ENCODE peak calls at places on chromosomes 2 and 18, in eight cellular contexts. Z, E, C, K, J, H, U and B are unnamed samples.
A peak's percentile ranks its signal among the peaks of the same experiment; 100 is the strongest.

GRCh38 chr2:229348135-229348534 is 77.0 kb upstream of the PID1 start:
- DNase-seq in C (no peak), H (no peak), J (no peak), U (no peak), Z (no peak), E (peak; percentile 7), K (no peak), B (no peak)

GRCh38 chr2:226115102-226115831 is 684.4 kb downstream of the IRS1 start:
- DNase-seq in H (no peak), J (peak; percentile 94), E (peak; percentile 92), K (no peak), C (peak; percentile 51), U (no peak), Z (peak; percentile 99), B (peak; percentile 92)

GRCh38 chr2:220434365-220434764 is 806.9 kb downstream of the SLC4A3 start:
- DNase-seq in Z (no peak), K (no peak), H (no peak), J (no peak), C (no peak), E (peak; percentile 27), U (no peak), B (no peak)

GRCh38 chr2:126981476-126981875 is 82.8 kb downstream of the TEX51 start:
- DNase-seq in H (no peak), K (no peak), Z (no peak), U (no peak), J (peak; percentile 41), E (no peak), C (no peak), B (no peak)

GRCh38 chr18:78857252-78858150 is 122.1 kb upstream of the SALL3 start:
- DNase-seq in C (no peak), H (no peak), K (no peak), Z (no peak), E (no peak), J (no peak), U (no peak), B (no peak)

GRCh38 chr2:61493523-61493942 is 22.6 kb upstream of the USP34 start:
- DNase-seq in J (no peak), Z (no peak), U (no peak), C (peak; percentile 28), H (no peak), K (no peak), E (no peak), B (no peak)

GRCh38 chr2:85277416-85278158 is 50.2 kb downstream of the TGOLN2 start:
- DNase-seq in U (no peak), K (no peak), J (no peak), E (no peak), C (peak; percentile 49), Z (no peak), H (no peak), B (no peak)

GRCh38 chr18:70044626-70045025 is 97.0 kb upstream of the CD226 start:
- DNase-seq in K (no peak), H (no peak), E (peak; percentile 84), C (peak; percentile 94), J (no peak), U (no peak), Z (peak; percentile 37), B (peak; percentile 4)

GRCh38 chr2:10047616-10048500 is 4.5 kb downstream of the KLF11 start:
- DNase-seq in J (no peak), C (no peak), Z (no peak), K (no peak), U (no peak), H (no peak), E (no peak), B (no peak)

GRCh38 chr18:7566587-7567486 is at the start of gene PTPRM:
- DNase-seq in C (peak; percentile 77), H (no peak), U (no peak), E (peak; percentile 65), K (peak; percentile 90), J (peak; percentile 47), Z (peak; percentile 1), B (peak; percentile 62)

GRCh38 chr2:109447251-109447661 is 166.5 kb downstream of the SEPTIN10 start:
- DNase-seq in U (no peak), C (peak; percentile 15), Z (no peak), J (no peak), H (no peak), E (no peak), K (no peak), B (no peak)

GRCh38 chr2:148096012-148096411 is 75.1 kb downstream of the MBD5 start:
- DNase-seq in C (peak; percentile 33), K (no peak), H (no peak), U (no peak), E (no peak), J (no peak), Z (no peak), B (no peak)

GRCh38 chr2:33366473-33366872 is 110.0 kb upstream of the RASGRP3 start:
- DNase-seq in E (no peak), H (no peak), Z (no peak), U (no peak), K (no peak), J (no peak), C (peak; percentile 97), B (no peak)

GRCh38 chr2:191675807-191676667 is 1.9 kb upstream of the NABP1 start:
- DNase-seq in Z (no peak), E (no peak), J (no peak), H (peak; percentile 94), U (no peak), K (no peak), C (peak; percentile 37), B (peak; percentile 94)

GRCh38 chr18:35371412-35372195 is 5.5 kb downstream of the ZNF396 start:
- DNase-seq in U (no peak), K (no peak), H (no peak), Z (no peak), C (no peak), J (no peak), E (no peak), B (no peak)

GRCh38 chr2:181157326-181157725 is 176.9 kb downstream of the UBE2E3 start:
- DNase-seq in C (no peak), U (no peak), E (no peak), H (no peak), Z (no peak), K (no peak), J (no peak), B (no peak)

GRCh38 chr18:40985441-40985840 is 969.6 kb upstream of the PIK3C3 start:
- DNase-seq in K (no peak), E (no peak), U (no peak), Z (no peak), J (no peak), C (no peak), H (no peak), B (no peak)

GRCh38 chr18:56747857-56748256 is 96.7 kb downstream of the WDR7 start:
- DNase-seq in C (no peak), Z (no peak), E (no peak), J (no peak), U (no peak), H (no peak), K (no peak), B (no peak)

GRCh38 chr18:56743115-56743514 is 92.0 kb downstream of the WDR7 start:
- DNase-seq in E (no peak), H (no peak), U (no peak), C (no peak), J (no peak), Z (no peak), K (no peak), B (no peak)

GRCh38 chr18:56747032-56747658 is 96.0 kb downstream of the WDR7 start:
- DNase-seq in H (no peak), C (no peak), U (no peak), Z (no peak), K (no peak), J (no peak), E (no peak), B (peak; percentile 4)

GRCh38 chr18:56748698-56749268 is 97.6 kb downstream of the WDR7 start:
- DNase-seq in U (no peak), E (peak; percentile 23), K (peak; percentile 10), H (no peak), Z (peak; percentile 12), C (peak; percentile 60), J (peak; percentile 18), B (peak; percentile 54)
- TF ChIP-seq CTCF in U (no peak), E (peak; percentile 68), K (no peak), H (peak; percentile 36), Z (peak; percentile 53), C (peak; percentile 40), J (peak; percentile 53), B (peak; percentile 24)

DNA sequence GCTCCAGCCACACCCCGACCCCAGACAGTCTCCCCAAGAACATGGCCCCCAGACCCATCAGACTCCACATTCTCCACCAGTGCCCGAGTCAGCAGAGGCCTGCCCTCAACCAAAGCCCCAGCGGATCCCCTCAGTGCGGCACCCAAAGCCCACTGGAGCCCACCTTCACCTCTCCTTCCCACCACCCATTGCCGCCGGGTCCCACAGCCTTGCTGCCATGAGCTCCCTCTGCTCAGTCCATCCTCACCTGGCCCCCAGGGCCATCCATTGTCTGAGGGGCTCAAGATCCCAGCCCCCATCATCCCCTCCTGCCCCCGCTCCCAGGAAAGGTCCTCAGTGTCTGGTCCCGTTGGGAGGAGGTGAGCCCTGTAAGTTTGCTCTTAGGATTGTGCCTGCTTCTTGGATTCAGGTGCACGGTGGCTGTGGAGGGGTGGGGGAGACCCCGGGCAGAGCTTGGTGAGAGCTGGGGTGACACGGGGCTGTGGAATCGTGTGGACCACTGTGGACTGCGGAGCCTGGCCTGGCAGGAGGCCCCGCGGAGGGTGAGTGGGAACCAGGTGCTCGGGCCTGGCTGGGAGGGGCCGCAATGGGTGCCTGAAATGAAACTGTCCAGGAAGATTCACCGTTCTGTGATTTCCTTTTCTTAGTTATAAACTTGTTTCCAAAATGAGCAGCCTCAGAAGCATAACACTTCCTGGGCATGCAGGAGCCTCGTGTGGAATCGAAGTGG is 32.7 kb upstream of the GPC1 start:
- DNase-seq in H (no peak), U (no peak), K (no peak), E (no peak), J (no peak), C (no peak), Z (no peak), B (no peak)
- TF ChIP-seq MAX in H (no peak), U (no peak), K (no peak), E (no peak), J (no peak), C (no peak), Z (no peak), B (no peak)

GRCh38 chr2:101001713-101002561 is at the start of gene RPL31:
- DNase-seq in C (peak; percentile 95), H (peak; percentile 78), Z (peak; percentile 91), J (peak; percentile 98), U (peak; percentile 91), K (peak; percentile 95), E (peak; percentile 98), B (peak; percentile 98)
- TF ChIP-seq POLR2A in C (peak; percentile 99), H (peak; percentile 100), Z (peak; percentile 97), J (peak; percentile 100), U (peak; percentile 99), K (peak; percentile 99), E (peak; percentile 97), B (peak; percentile 99)

GRCh38 chr2:160085662-160086061 is 23.2 kb upstream of the PLA2R1 start:
- DNase-seq in H (no peak), E (peak; percentile 21), K (peak; percentile 39), Z (no peak), C (no peak), J (no peak), U (no peak), B (no peak)

GRCh38 chr2:160091381-160091780 is 29.0 kb upstream of the PLA2R1 start:
- DNase-seq in H (no peak), C (no peak), Z (no peak), E (no peak), K (no peak), J (no peak), U (no peak), B (no peak)

GRCh38 chr2:160092445-160092844 is 30.0 kb upstream of the PLA2R1 start:
- DNase-seq in C (no peak), J (no peak), H (no peak), K (no peak), U (no peak), E (no peak), Z (no peak), B (no peak)

GRCh38 chr2:160087854-160088745 is 25.7 kb upstream of the PLA2R1 start:
- DNase-seq in H (no peak), E (peak; percentile 62), C (no peak), U (no peak), Z (no peak), K (peak; percentile 41), J (peak; percentile 30), B (peak; percentile 52)
- TF ChIP-seq CTCF in H (peak; percentile 20), E (peak; percentile 86), C (peak; percentile 4), U (no peak), Z (peak; percentile 30), K (peak; percentile 42), J (peak; percentile 54), B (no peak)